ENCODE peak calls at places on chromosomes 1 and 21, in eight cellular contexts. E is Karpas-422, N is foreskin fibroblast, R is mesendoderm, J is iPS DF 6.9, U is heart right ventricle, F is choroid plexus epithelial cell, A is stomach. M is an unnamed sample.

GRCh38 chr1:31926252-31926651 is 11.9 kb downstream of the PTP4A2 start:
- DNase-seq in R (no peak), A (no peak), E (no peak), N (no peak), F (no peak), U (no peak), J (no peak), M (no peak)

GRCh38 chr1:1167416-1168155 is 6.1 kb upstream of the TTLL10 start:
- DNase-seq in R (no peak), E (no peak), U (no peak), F (no peak), J (no peak), A (peak; percentile 67), N (no peak), M (no peak)

GRCh38 chr1:84286071-84286470 is 15.4 kb upstream of the SAMD13 start:
- DNase-seq in E (no peak), U (no peak), R (no peak), A (no peak), F (no peak), N (peak; percentile 56), J (no peak), M (no peak)

GRCh38 chr1:192445243-192445642 is 128.5 kb downstream of the RGS21 start:
- DNase-seq in N (no peak), R (peak; percentile 25), A (no peak), U (no peak), E (no peak), J (no peak), F (no peak), M (no peak)

GRCh38 chr1:38741341-38741740 is 118.2 kb downstream of the RRAGC start:
- DNase-seq in R (peak; percentile 98), A (no peak), F (peak; percentile 30), E (no peak), J (no peak), U (no peak), N (no peak), M (no peak)

GRCh38 chr1:156961709-156962108 is 41.3 kb downstream of the LRRC71 start:
- DNase-seq in A (no peak), J (no peak), N (no peak), R (peak; percentile 56), E (peak; percentile 68), U (no peak), F (no peak), M (no peak)

GRCh38 chr1:206797534-206798383 is 25.5 kb upstream of the IL10 start:
- DNase-seq in A (no peak), J (peak; percentile 33), U (no peak), R (peak; percentile 65), E (peak; percentile 76), N (no peak), F (no peak), M (no peak)

GRCh38 chr1:156122519-156123355 is 8.2 kb downstream of the LMNA start:
- DNase-seq in F (peak; percentile 95), U (peak; percentile 92), N (peak; percentile 92), J (no peak), A (peak; percentile 84), R (peak; percentile 56), E (no peak), M (peak; percentile 96)

GRCh38 chr1:55224729-55225128 is 9.6 kb upstream of the USP24 start:
- DNase-seq in N (no peak), J (no peak), U (no peak), E (no peak), A (no peak), F (no peak), R (no peak), M (no peak)

GRCh38 chr1:215631489-215631888 is 64.4 kb downstream of the KCTD3 start:
- DNase-seq in J (no peak), U (no peak), F (peak; percentile 63), N (peak; percentile 34), R (no peak), E (no peak), A (no peak), M (no peak)

GRCh38 chr1:173355281-173356031 is 121.7 kb upstream of the PRDX6 start:
- DNase-seq in A (no peak), N (no peak), J (no peak), R (no peak), U (no peak), E (no peak), F (peak; percentile 45), M (no peak)

GRCh38 chr1:91020486-91020885 is 1.3 kb downstream of the ZNF644 start:
- DNase-seq in J (no peak), N (peak; percentile 9), U (no peak), E (no peak), A (no peak), F (peak; percentile 18), R (no peak), M (no peak)

GRCh38 chr1:187871177-187871576 is 1042.4 kb downstream of the PLA2G4A start:
- DNase-seq in E (no peak), N (no peak), F (no peak), A (no peak), J (no peak), R (no peak), U (no peak), M (no peak)

GRCh38 chr1:153697191-153697872 is 18.8 kb downstream of the NPR1 start:
- DNase-seq in F (no peak), N (no peak), E (no peak), R (peak; percentile 95), A (no peak), J (no peak), U (peak; percentile 44), M (peak; percentile 87)

GRCh38 chr21:41929248-41929647 is 24.6 kb downstream of the C2CD2 start:
- DNase-seq in F (no peak), N (no peak), E (no peak), U (no peak), J (no peak), A (no peak), R (no peak), M (no peak)

GRCh38 chr1:18414872-18415447 is 65.8 kb upstream of the KLHDC7A start:
- DNase-seq in J (no peak), A (no peak), N (no peak), U (no peak), R (no peak), F (no peak), E (no peak), M (peak; percentile 17)

GRCh38 chr21:39125752-39126485 is 57.3 kb downstream of the PSMG1 start:
- DNase-seq in N (peak; percentile 80), A (peak; percentile 55), E (peak; percentile 73), J (peak; percentile 77), F (peak; percentile 88), U (peak; percentile 67), R (peak; percentile 93), M (no peak)

GRCh38 chr21:36038701-36039497 is 21.4 kb downstream of the SETD4 start:
- DNase-seq in N (no peak), U (no peak), R (no peak), A (no peak), J (no peak), E (no peak), F (no peak), M (no peak)

GRCh38 chr21:22575165-22575584 is 1577.0 kb downstream of the NCAM2 start:
- DNase-seq in U (no peak), F (peak; percentile 2), A (no peak), E (no peak), J (no peak), N (no peak), R (peak; percentile 92), M (no peak)

GRCh38 chr1:199867601-199868000 is 159.9 kb upstream of the NR5A2 start:
- DNase-seq in E (no peak), A (no peak), F (peak; percentile 61), U (no peak), R (peak; percentile 21), J (no peak), N (peak; percentile 19), M (no peak)

GRCh38 chr1:174911626-174912025 is 88.1 kb upstream of the CACYBP start:
- DNase-seq in A (no peak), U (no peak), J (no peak), E (no peak), N (peak; percentile 45), R (no peak), F (no peak), M (no peak)

GRCh38 chr1:46244656-46245371 is 2.7 kb upstream of the RAD54L start:
- DNase-seq in N (peak; percentile 54), F (peak; percentile 53), A (no peak), U (no peak), R (peak; percentile 43), E (peak; percentile 91), J (no peak), M (no peak)
- H3K4me3 ChIP-seq in N (no peak overlapping the region), F (no peak overlapping the region), A (no peak overlapping the region), U (no peak overlapping the region), R (no peak overlapping the region), E (no peak overlapping the region), J (no peak overlapping the region), M (no peak overlapping the region)

GRCh38 chr1:150957666-150958065 is 17.0 kb downstream of the CERS2 start:
- DNase-seq in E (no peak), J (no peak), A (no peak), N (no peak), R (no peak), U (no peak), F (no peak), M (no peak)
- H3K4me3 ChIP-seq in E (no peak overlapping the region), J (no peak overlapping the region), A (no peak overlapping the region), N (no peak overlapping the region), R (no peak overlapping the region), U (no peak overlapping the region), F (no peak overlapping the region), M (no peak overlapping the region)

GRCh38 chr1:24770891-24771290 is 25.6 kb downstream of the CLIC4 start:
- DNase-seq in U (no peak), N (peak; percentile 55), J (no peak), F (peak; percentile 55), A (no peak), E (no peak), R (no peak), M (no peak)
- H3K4me3 ChIP-seq in U (no peak overlapping the region), N (peak overlapping the region; percentile 26), J (no peak overlapping the region), F (no peak overlapping the region), A (no peak overlapping the region), E (no peak overlapping the region), R (no peak overlapping the region), M (peak overlapping the region; percentile 3)

GRCh38 chr21:16569679-16570078 is 839.9 kb downstream of the USP25 start:
- DNase-seq in R (no peak), N (no peak), A (no peak), E (no peak), J (no peak), F (peak; percentile 48), U (no peak), M (no peak)

GRCh38 chr21:16570196-16570595 is 840.4 kb downstream of the USP25 start:
- DNase-seq in E (no peak), F (no peak), R (no peak), U (no peak), J (no peak), N (no peak), A (no peak), M (no peak)

GRCh38 chr21:16572032-16572431 is 842.2 kb downstream of the USP25 start:
- DNase-seq in E (no peak), R (no peak), A (no peak), U (no peak), F (peak; percentile 54), N (peak; percentile 74), J (no peak), M (no peak)

GRCh38 chr21:16571594-16571993 is 841.8 kb downstream of the USP25 start:
- DNase-seq in E (no peak), A (no peak), U (no peak), N (no peak), F (peak; percentile 79), R (no peak), J (no peak), M (no peak)

DNA sequence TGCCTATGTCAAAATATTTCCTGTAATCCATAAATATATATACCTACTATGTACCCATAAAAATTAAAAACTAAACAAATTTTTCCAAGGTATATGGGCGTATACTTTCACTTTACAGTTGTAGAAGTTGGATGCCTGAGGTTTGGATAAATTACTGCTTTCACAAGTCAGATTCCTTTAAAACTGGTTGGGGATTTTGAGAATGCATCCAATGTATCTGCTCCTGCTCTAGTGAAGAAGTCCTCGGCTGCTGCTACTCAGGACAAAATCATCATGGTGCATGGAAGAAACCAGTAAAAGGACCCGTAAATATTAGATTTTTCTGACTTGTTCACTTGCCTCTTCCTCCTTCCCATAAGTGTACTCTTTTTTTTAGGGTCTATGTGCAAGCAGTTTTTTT is 841.1 kb downstream of the USP25 start:
- DNase-seq in E (no peak), N (no peak), F (peak; percentile 52), R (no peak), A (no peak), J (no peak), U (no peak), M (no peak)
- H3K4me3 ChIP-seq in E (no peak overlapping the region), N (no peak overlapping the region), F (no peak overlapping the region), R (no peak overlapping the region), A (no peak overlapping the region), J (no peak overlapping the region), U (no peak overlapping the region), M (no peak overlapping the region)

M was measured in tibial artery.